ENCODE peak calls at places on chromosomes 7 and 10, in five cellular contexts. L, K, Y, M and Z are unnamed samples. For H3K9me3, the result is how much of the 10 kb centered on the place peaks cover.

GRCh38 chr10:131354380-131354779 is 42.9 kb upstream of the TCERG1L start:
- DNase-seq in L (no peak), K (no peak), Y (no peak), M (no peak), Z (no peak)

GRCh38 chr10:46555366-46555712 is 1.1 kb downstream of the GPRIN2 start:
- DNase-seq in L (no peak), K (no peak), Y (no peak), M (no peak), Z (no peak)

GRCh38 chr10:115417585-115418265 is 324.6 kb downstream of the ATRNL1 start:
- DNase-seq in L (no peak), K (no peak), Y (peak), M (no peak), Z (no peak)

GRCh38 chr7:21947056-21947455 is 1.4 kb upstream of the CDCA7L start:
- DNase-seq in L (no peak), K (no peak), Y (no peak), M (no peak), Z (no peak)

GRCh38 chr10:11197266-11197712 is 179.6 kb downstream of the CELF2 start:
- DNase-seq in L (no peak), K (no peak), Y (peak), M (peak), Z (no peak)

GRCh38 chr7:86477343-86477742 is 166.4 kb upstream of the GRM3 start:
- DNase-seq in L (no peak), K (no peak), Y (no peak), M (no peak), Z (no peak)

GRCh38 chr7:862157-862556 is 14.2 kb upstream of the GET4 start:
- DNase-seq in L (no peak), K (no peak), Y (no peak), M (no peak), Z (no peak)

GRCh38 chr7:31702354-31702753 is 15.3 kb downstream of the PPP1R17 start:
- DNase-seq in L (no peak), K (no peak), Y (no peak), M (no peak), Z (no peak)

GRCh38 chr10:30813872-30814471 is 184.4 kb upstream of the LYZL2 start:
- DNase-seq in L (no peak), K (no peak), Y (peak), M (no peak), Z (no peak)

GRCh38 chr10:6171891-6172354 is 30.8 kb upstream of the PFKFB3 start:
- DNase-seq in L (no peak), K (no peak), Y (peak), M (peak), Z (no peak)

GRCh38 chr7:33554046-33554445 is 351.3 kb upstream of the BMPER start:
- DNase-seq in L (no peak), K (no peak), Y (no peak), M (no peak), Z (no peak)

GRCh38 chr10:44153901-44154670 is 230.8 kb downstream of the CXCL12 start:
- DNase-seq in L (no peak), K (no peak), Y (no peak), M (no peak), Z (no peak)

GRCh38 chr7:57416601-57417358 is 33.2 kb upstream of the ZNF716 start:
- DNase-seq in L (no peak), K (no peak), Y (no peak), M (no peak), Z (no peak)
- H3K9me3 ChIP-seq in L (under half), K (under half), Y (under half), M (under half), Z (under half)

GRCh38 chr10:81548160-81548559 is 326.8 kb upstream of the NRG3 start:
- DNase-seq in L (no peak), K (no peak), Y (no peak), M (no peak), Z (no peak)

GRCh38 chr10:81541517-81541916 is 333.5 kb upstream of the NRG3 start:
- DNase-seq in L (no peak), K (no peak), Y (no peak), M (no peak), Z (no peak)

DNA sequence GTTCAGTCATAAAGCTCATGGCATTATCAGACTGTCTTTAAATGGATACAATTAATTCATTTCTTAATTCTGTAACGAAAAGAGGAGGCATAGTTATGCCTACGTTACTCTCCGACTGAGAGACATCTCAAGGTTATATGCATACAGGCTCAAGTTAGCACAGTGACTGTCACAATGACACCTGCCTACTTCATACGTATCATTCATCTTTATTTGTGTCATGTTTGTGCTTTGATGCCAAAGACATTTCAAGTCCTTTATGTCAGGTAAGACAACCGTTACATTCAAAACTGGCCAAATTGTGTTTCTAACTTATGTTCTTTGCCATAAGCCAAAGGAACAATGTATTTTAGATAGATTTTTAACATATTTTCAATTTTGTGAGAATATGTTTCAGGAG is 328.8 kb upstream of the NRG3 start:
- DNase-seq in L (no peak), K (no peak), Y (no peak), M (no peak), Z (no peak)
- H3K9me3 ChIP-seq in L (under half), K (under half), Y (under half), M (under half), Z (under half)

GRCh38 chr7:102050864-102051460 is 233.5 kb downstream of the CUX1 start:
- DNase-seq in L (no peak), K (no peak), Y (no peak), M (no peak), Z (no peak)

GRCh38 chr7:102049765-102050164 is 232.3 kb downstream of the CUX1 start:
- DNase-seq in L (no peak), K (no peak), Y (no peak), M (no peak), Z (no peak)

GRCh38 chr7:102055181-102055976 is 231.3 kb upstream of the SH2B2 start:
- DNase-seq in L (no peak), K (no peak), Y (no peak), M (no peak), Z (no peak)
- H3K9me3 ChIP-seq in L (under half), K (under half), Y (under half), M (under half), Z (under half)

DNA sequence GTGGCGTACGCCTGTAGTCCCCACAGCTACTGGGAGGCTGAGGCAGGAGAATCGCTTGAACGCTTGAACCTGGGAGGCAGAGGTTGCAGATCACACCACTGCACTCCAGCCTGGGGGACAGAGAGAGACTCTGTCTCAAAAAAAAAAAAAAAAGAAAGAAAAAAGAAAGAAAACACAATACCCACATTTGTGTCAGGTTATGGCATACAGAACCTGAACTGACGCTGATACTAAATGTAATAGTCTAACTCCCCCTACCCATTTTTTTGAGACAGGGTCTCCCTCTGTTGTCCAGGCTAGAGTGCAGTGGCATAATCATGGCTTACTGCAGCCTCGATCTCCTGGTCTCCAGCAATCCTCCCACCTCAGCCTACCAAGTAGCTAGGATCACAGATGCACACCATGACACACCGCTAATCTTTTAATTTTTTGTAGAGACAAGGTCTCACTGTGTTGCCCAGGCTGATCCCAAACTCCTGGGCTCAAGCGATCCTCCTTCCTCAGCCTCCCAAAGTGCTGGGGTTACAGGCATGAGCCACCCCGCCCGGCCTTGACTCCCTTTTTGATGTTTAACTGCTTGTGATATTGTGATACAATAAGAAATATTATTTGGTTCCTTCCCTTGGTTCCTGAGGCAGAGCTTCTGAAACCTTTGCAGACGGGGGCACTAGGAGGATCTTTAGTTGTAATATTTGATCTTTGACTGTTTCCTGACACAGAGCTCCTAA is 6.5 kb upstream of the MMD2 start:
- DNase-seq in L (no peak), K (no peak), Y (no peak), M (no peak), Z (no peak)
- H3K9me3 ChIP-seq in L (under half), K (under half), Y (under half), M (under half), Z (under half)